ENCODE peak calls at places on chromosomes 11 and 22, in five cellular contexts. L, M, R, P and S are unnamed samples.

GRCh38 chr11:14908214-14908880 is 16.3 kb upstream of the CYP2R1 start:
- DNase-seq in L (no peak), M (no peak), R (peak; percentile 19), P (peak; percentile 64), S (no peak)

GRCh38 chr22:19687561-19688300 is 26.6 kb upstream of the SEPTIN5 start:
- DNase-seq in L (no peak), M (no peak), R (no peak), P (no peak), S (peak; percentile 88)

GRCh38 chr11:2166091-2166851 is 5.3 kb upstream of the INS start:
- DNase-seq in L (no peak), M (peak; percentile 46), R (no peak), P (peak; percentile 42), S (no peak)

GRCh38 chr22:22802346-22802970 is 85.2 kb upstream of the IGLL5 start:
- DNase-seq in L (no peak), M (no peak), R (no peak), P (peak; percentile 14), S (no peak)

GRCh38 chr11:94028436-94028835 is 7.3 kb downstream of the HEPHL1 start:
- DNase-seq in L (no peak), M (no peak), R (no peak), P (peak; percentile 13), S (no peak)

GRCh38 chr11:75453916-75454655 is 21.1 kb upstream of the KLHL35 start:
- DNase-seq in L (no peak), M (no peak), R (peak; percentile 66), P (no peak), S (no peak)

GRCh38 chr22:40203568-40203967 is 25.8 kb downstream of the TNRC6B start:
- DNase-seq in L (no peak), M (no peak), R (no peak), P (no peak), S (no peak)

GRCh38 chr11:76329983-76330382 is 50.9 kb downstream of the THAP12 start:
- DNase-seq in L (no peak), M (no peak), R (no peak), P (no peak), S (no peak)

GRCh38 chr11:103024086-103024485 is 67.9 kb downstream of the DCUN1D5 start:
- DNase-seq in L (no peak), M (no peak), R (no peak), P (no peak), S (no peak)

GRCh38 chr11:7450836-7451235 is 34.5 kb upstream of the OLFML1 start:
- DNase-seq in L (no peak), M (no peak), R (no peak), P (no peak), S (no peak)

GRCh38 chr11:73268671-73269271 is 3.4 kb upstream of the P2RY6 start:
- DNase-seq in L (peak; percentile 54), M (peak; percentile 17), R (no peak), P (no peak), S (no peak)

GRCh38 chr11:35182317-35182939 is 43.5 kb downstream of the CD44 start:
- DNase-seq in L (no peak), M (no peak), R (no peak), P (no peak), S (no peak)

GRCh38 chr22:34886391-34886790 is 179.6 kb upstream of the ISX start:
- DNase-seq in L (no peak), M (no peak), R (no peak), P (no peak), S (no peak)

GRCh38 chr22:39383841-39384625 is 15.5 kb upstream of the TAB1 start:
- DNase-seq in L (no peak), M (no peak), R (no peak), P (no peak), S (no peak)

GRCh38 chr11:32231909-32232493 is 141.1 kb downstream of the RCN1 start:
- DNase-seq in L (no peak), M (no peak), R (no peak), P (peak; percentile 53), S (no peak)

GRCh38 chr11:115501895-115502589 is 2.2 kb downstream of the CADM1 start:
- DNase-seq in L (no peak), M (no peak), R (no peak), P (no peak), S (no peak)

GRCh38 chr11:9601041-9601875 is 27.8 kb downstream of the WEE1 start:
- DNase-seq in L (no peak), M (no peak), R (no peak), P (no peak), S (peak; percentile 74)

GRCh38 chr11:2313051-2313951 is 11.5 kb downstream of the TSPAN32 start:
- DNase-seq in L (peak; percentile 66), M (no peak), R (no peak), P (no peak), S (peak; percentile 77)

GRCh38 chr11:9906043-9906791 is 242.3 kb downstream of the SWAP70 start:
- DNase-seq in L (no peak), M (no peak), R (no peak), P (peak; percentile 96), S (no peak)

GRCh38 chr11:71102251-71102995 is 150.0 kb downstream of the SHANK2 start:
- DNase-seq in L (no peak), M (no peak), R (no peak), P (no peak), S (no peak)

GRCh38 chr11:35525501-35526175 is at the start of gene PAMR1:
- DNase-seq in L (peak; percentile 89), M (peak; percentile 33), R (no peak), P (no peak), S (peak; percentile 81)

GRCh38 chr11:119366690-119367620 is 14.5 kb downstream of the USP2 start:
- DNase-seq in L (no peak), M (no peak), R (no peak), P (no peak), S (no peak)

GRCh38 chr11:110317516-110317932 is 21.1 kb upstream of the RDX start:
- DNase-seq in L (no peak), M (no peak), R (peak; percentile 15), P (no peak), S (no peak)

GRCh38 chr22:44031111-44031963 is 7.2 kb downstream of the PARVB start:
- DNase-seq in L (no peak), M (no peak), R (no peak), P (no peak), S (no peak)

GRCh38 chr11:6576471-6577373 is 26.7 kb downstream of the RRP8 start:
- DNase-seq in L (peak; percentile 83), M (no peak), R (no peak), P (no peak), S (no peak)

GRCh38 chr22:33105501-33105911 is 47.3 kb upstream of the SYN3 start:
- DNase-seq in L (no peak), M (no peak), R (no peak), P (no peak), S (no peak)

GRCh38 chr22:24066872-24067271 is 55.8 kb downstream of the CABIN1 start:
- DNase-seq in L (peak; percentile 64), M (peak; percentile 71), R (no peak), P (no peak), S (no peak)

GRCh38 chr11:134452026-134452848 is 40.2 kb upstream of the B3GAT1 start:
- DNase-seq in L (peak; percentile 43), M (no peak), R (no peak), P (no peak), S (no peak)

GRCh38 chr11:95917188-95918036 is 6.5 kb downstream of the MTMR2 start:
- DNase-seq in L (no peak), M (no peak), R (no peak), P (no peak), S (no peak)
- TF ChIP-seq EP300 in L (no peak), M (no peak), R (no peak), P (no peak), S (no peak)

GRCh38 chr11:46719048-46719542 is at the start of gene F2:
- DNase-seq in L (no peak), M (no peak), R (no peak), P (peak; percentile 40), S (no peak)
- TF ChIP-seq EP300 in L (no peak), M (no peak), R (no peak), P (no peak), S (no peak)

GRCh38 chr11:128188346-128189115 is 398.8 kb downstream of the ETS1 start:
- DNase-seq in L (no peak), M (no peak), R (no peak), P (no peak), S (no peak)
- TF ChIP-seq EP300 in L (no peak), M (no peak), R (no peak), P (no peak), S (no peak)

DNA sequence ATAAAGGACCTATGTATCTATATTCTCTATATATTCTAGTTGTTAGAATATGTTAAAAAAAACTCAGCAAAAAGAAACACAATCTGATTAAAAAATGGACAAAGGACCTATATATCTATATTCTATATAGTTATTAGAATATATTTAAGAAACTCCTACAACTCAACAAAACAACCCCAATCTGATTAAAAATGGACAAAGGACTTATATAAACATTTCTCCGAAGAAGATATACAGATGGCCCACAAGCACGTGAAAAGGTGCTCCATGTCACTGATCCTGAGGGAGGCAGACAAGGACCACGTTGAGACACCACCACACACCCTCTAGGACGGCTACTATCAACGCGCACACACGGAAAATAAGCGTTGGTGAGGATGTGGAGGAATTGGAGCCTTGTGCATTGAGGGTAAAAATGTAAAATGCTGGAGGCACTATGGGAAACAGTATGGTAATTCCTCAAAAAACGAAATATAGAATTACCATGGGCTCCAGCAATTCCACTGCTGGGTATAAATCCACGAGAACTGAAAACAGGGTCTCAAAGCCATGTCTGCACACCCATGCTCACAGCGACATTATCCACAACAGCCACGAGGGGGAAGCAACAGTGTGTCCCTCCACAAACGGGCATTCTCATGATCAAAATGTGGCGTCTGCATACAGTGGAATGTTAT is 22.7 kb downstream of the YPEL1 start:
- DNase-seq in L (no peak), M (peak; percentile 69), R (peak; percentile 76), P (peak; percentile 72), S (peak; percentile 85)
- TF ChIP-seq EP300 in L (no peak), M (no peak), R (no peak), P (no peak), S (no peak)

DNA sequence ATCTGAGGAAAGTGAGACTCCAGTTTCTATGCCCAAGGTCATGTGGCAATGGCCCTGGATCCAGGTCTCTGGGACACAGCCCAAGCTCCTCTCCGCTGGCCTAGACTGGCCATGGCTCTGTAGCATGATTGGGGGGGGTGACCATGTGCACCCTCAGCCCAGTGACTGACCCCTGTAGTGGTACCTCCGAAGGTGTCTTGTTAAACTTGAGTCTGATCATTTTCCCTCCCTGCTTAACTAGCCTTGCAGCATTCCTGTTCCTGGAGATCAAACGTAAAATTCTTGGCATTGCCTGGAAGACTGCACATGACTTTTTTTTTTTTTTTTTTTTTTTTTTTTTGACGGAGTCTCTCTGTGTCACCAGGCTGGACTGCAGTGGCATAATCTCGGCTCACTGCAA is 1116.0 kb downstream of the TBC1D22A start:
- DNase-seq in L (no peak), M (no peak), R (no peak), P (no peak), S (no peak)
- TF ChIP-seq EP300 in L (no peak), M (no peak), R (no peak), P (no peak), S (no peak)

GRCh38 chr11:26608507-26609146 is 36.6 kb upstream of the MUC15 start:
- DNase-seq in L (no peak), M (no peak), R (no peak), P (no peak), S (no peak)
- TF ChIP-seq EP300 in L (no peak), M (no peak), R (no peak), P (no peak), S (no peak)